ENCODE peak calls at places on chromosomes 7 and 10, in four cellular contexts. One of them, this sample, is unnamed.
A peak's percentile ranks its signal among the peaks of the same experiment; 100 is the strongest.

GRCh38 chr10:89591111-89591795 is 53.8 kb downstream of the PANK1 start:
- DNase-seq in neural crest cell: no peak
- DNase-seq in colonic mucosa: no peak
- DNase-seq in H7: no peak
- DNase-seq in this sample: no peak

GRCh38 chr10:88318803-88319202 is 264.3 kb downstream of the RNLS start:
- DNase-seq in neural crest cell: no peak
- DNase-seq in H7: peak; percentile 7
- DNase-seq in colonic mucosa: no peak
- DNase-seq in this sample: no peak

GRCh38 chr10:90087197-90088007 is 386.0 kb downstream of the KIF20B start:
- DNase-seq in neural crest cell: no peak
- DNase-seq in colonic mucosa: no peak
- DNase-seq in H7: no peak
- DNase-seq in this sample: no peak

GRCh38 chr10:93947524-93947923 is 46.2 kb upstream of the PLCE1 start:
- DNase-seq in neural crest cell: no peak
- DNase-seq in H7: no peak
- DNase-seq in colonic mucosa: no peak
- DNase-seq in this sample: no peak

GRCh38 chr7:41910916-41911315 is 208.0 kb upstream of the INHBA start:
- DNase-seq in neural crest cell: no peak
- DNase-seq in colonic mucosa: no peak
- DNase-seq in H7: no peak
- DNase-seq in this sample: no peak

GRCh38 chr7:86978804-86979506 is 80.5 kb downstream of the ELAPOR2 start:
- DNase-seq in H7: no peak
- DNase-seq in colonic mucosa: no peak
- DNase-seq in neural crest cell: no peak
- DNase-seq in this sample: no peak

GRCh38 chr10:91681361-91682276 is 48.7 kb upstream of the PPP1R3C start:
- DNase-seq in neural crest cell: no peak
- DNase-seq in H7: no peak
- DNase-seq in colonic mucosa: no peak
- DNase-seq in this sample: peak; percentile 49

GRCh38 chr7:89695241-89695640 is 459.0 kb upstream of the STEAP1 start:
- DNase-seq in H7: no peak
- DNase-seq in neural crest cell: no peak
- DNase-seq in colonic mucosa: no peak
- DNase-seq in this sample: no peak

GRCh38 chr10:132224343-132225072 is 37.8 kb downstream of the DPYSL4 start:
- DNase-seq in neural crest cell: no peak
- DNase-seq in colonic mucosa: no peak
- DNase-seq in H7: no peak
- DNase-seq in this sample: no peak

GRCh38 chr10:114243661-114244060 is 4.6 kb downstream of the VWA2 start:
- DNase-seq in neural crest cell: no peak
- DNase-seq in colonic mucosa: no peak
- DNase-seq in H7: no peak
- DNase-seq in this sample: no peak

GRCh38 chr10:44982496-44982895 is 3.9 kb upstream of the DEPP1 start:
- DNase-seq in neural crest cell: no peak
- DNase-seq in colonic mucosa: no peak
- DNase-seq in H7: no peak
- DNase-seq in this sample: no peak

GRCh38 chr7:27526991-27527722 is 135.5 kb downstream of the HIBADH start:
- DNase-seq in colonic mucosa: no peak
- DNase-seq in H7: no peak
- DNase-seq in neural crest cell: no peak
- DNase-seq in this sample: no peak

GRCh38 chr7:80330434-80330833 is 181.4 kb downstream of the GNAT3 start:
- DNase-seq in colonic mucosa: no peak
- DNase-seq in H7: no peak
- DNase-seq in neural crest cell: no peak
- DNase-seq in this sample: no peak

GRCh38 chr10:117775478-117775877 is 232.9 kb downstream of the EMX2 start:
- DNase-seq in neural crest cell: no peak
- DNase-seq in H7: no peak
- DNase-seq in colonic mucosa: no peak
- DNase-seq in this sample: no peak

GRCh38 chr10:76352300-76352699 is 920.9 kb downstream of the LRMDA start:
- DNase-seq in colonic mucosa: no peak
- DNase-seq in H7: no peak
- DNase-seq in neural crest cell: no peak
- DNase-seq in this sample: no peak

GRCh38 chr10:103327906-103328305 is 23.0 kb downstream of the PCGF6 start:
- DNase-seq in neural crest cell: no peak
- DNase-seq in colonic mucosa: no peak
- DNase-seq in H7: no peak
- DNase-seq in this sample: no peak

GRCh38 chr7:152402384-152403250 is 33.2 kb downstream of the KMT2C start:
- DNase-seq in neural crest cell: no peak
- DNase-seq in H7: peak; percentile 10
- DNase-seq in colonic mucosa: no peak
- DNase-seq in this sample: no peak

GRCh38 chr10:15460661-15461060 is 89.6 kb upstream of the FAM171A1 start:
- DNase-seq in colonic mucosa: no peak
- DNase-seq in neural crest cell: no peak
- DNase-seq in H7: no peak
- DNase-seq in this sample: no peak

GRCh38 chr7:20241491-20242261 is 24.5 kb upstream of the MACC1 start:
- DNase-seq in colonic mucosa: no peak
- DNase-seq in H7: no peak
- DNase-seq in neural crest cell: no peak
- DNase-seq in this sample: no peak

GRCh38 chr10:68301790-68302502 is 29.9 kb upstream of the HNRNPH3 start:
- DNase-seq in neural crest cell: no peak
- DNase-seq in H7: peak; percentile 32
- DNase-seq in colonic mucosa: no peak
- DNase-seq in this sample: peak; percentile 61

GRCh38 chr7:20542594-20542993 is 72.9 kb upstream of the ABCB5 start:
- DNase-seq in colonic mucosa: no peak
- DNase-seq in H7: no peak
- DNase-seq in neural crest cell: no peak
- DNase-seq in this sample: no peak

GRCh38 chr10:15068802-15069201 is 19.8 kb downstream of the ACBD7 start:
- DNase-seq in H7: no peak
- DNase-seq in neural crest cell: no peak
- DNase-seq in colonic mucosa: no peak
- DNase-seq in this sample: no peak

GRCh38 chr10:128576916-128577670 is 450.9 kb upstream of the MKI67 start:
- DNase-seq in colonic mucosa: no peak
- DNase-seq in H7: peak; percentile 58
- DNase-seq in neural crest cell: no peak
- DNase-seq in this sample: no peak